ENCODE peak calls at places on chromosome 10, in seven cellular contexts. One of them, this sample, is unnamed.

GRCh38 chr10:31602541-31603244 is 283.7 kb downstream of the ZEB1 start:
- DNase-seq in foreskin fibroblast: peak
- DNase-seq in SK-N-SH: peak
- DNase-seq in stimulated activated CD4-positive, alpha-beta T cell treated with anti-CD3 and anti-CD28 coated beads, Interleukin-15, amount 100 ng/mL, for 1 hour: no peak
- DNase-seq in spleen: peak
- DNase-seq in SW480: no peak
- DNase-seq in heart left ventricle: peak
- DNase-seq in this sample: no peak

GRCh38 chr10:85851300-85851699 is 515.3 kb downstream of the GRID1 start:
- DNase-seq in SK-N-SH: no peak
- DNase-seq in spleen: no peak
- DNase-seq in stimulated activated CD4-positive, alpha-beta T cell treated with anti-CD3 and anti-CD28 coated beads, Interleukin-15, amount 100 ng/mL, for 1 hour: no peak
- DNase-seq in SW480: no peak
- DNase-seq in foreskin fibroblast: no peak
- DNase-seq in heart left ventricle: no peak
- DNase-seq in this sample: no peak

GRCh38 chr10:69073025-69073424 is 14.9 kb upstream of the SRGN start:
- DNase-seq in SW480: no peak
- DNase-seq in stimulated activated CD4-positive, alpha-beta T cell treated with anti-CD3 and anti-CD28 coated beads, Interleukin-15, amount 100 ng/mL, for 1 hour: no peak
- DNase-seq in SK-N-SH: no peak
- DNase-seq in foreskin fibroblast: no peak
- DNase-seq in heart left ventricle: no peak
- DNase-seq in spleen: no peak
- DNase-seq in this sample: peak

GRCh38 chr10:97078280-97079156 is 107.2 kb downstream of the SLIT1 start:
- DNase-seq in SK-N-SH: no peak
- DNase-seq in spleen: no peak
- DNase-seq in foreskin fibroblast: no peak
- DNase-seq in stimulated activated CD4-positive, alpha-beta T cell treated with anti-CD3 and anti-CD28 coated beads, Interleukin-15, amount 100 ng/mL, for 1 hour: no peak
- DNase-seq in SW480: no peak
- DNase-seq in heart left ventricle: no peak
- DNase-seq in this sample: no peak

GRCh38 chr10:690227-691161 is 1.0 kb upstream of the DIP2C start:
- DNase-seq in spleen: no peak
- DNase-seq in heart left ventricle: no peak
- DNase-seq in SW480: no peak
- DNase-seq in stimulated activated CD4-positive, alpha-beta T cell treated with anti-CD3 and anti-CD28 coated beads, Interleukin-15, amount 100 ng/mL, for 1 hour: no peak
- DNase-seq in SK-N-SH: no peak
- DNase-seq in foreskin fibroblast: peak
- DNase-seq in this sample: no peak

GRCh38 chr10:75425291-75426079 is 5.9 kb upstream of the LRMDA start:
- DNase-seq in SK-N-SH: no peak
- DNase-seq in heart left ventricle: no peak
- DNase-seq in foreskin fibroblast: no peak
- DNase-seq in SW480: no peak
- DNase-seq in spleen: no peak
- DNase-seq in stimulated activated CD4-positive, alpha-beta T cell treated with anti-CD3 and anti-CD28 coated beads, Interleukin-15, amount 100 ng/mL, for 1 hour: no peak
- DNase-seq in this sample: no peak

GRCh38 chr10:69505636-69506318 is 54.5 kb downstream of the TSPAN15 start:
- DNase-seq in spleen: peak
- DNase-seq in SW480: no peak
- DNase-seq in foreskin fibroblast: no peak
- DNase-seq in heart left ventricle: no peak
- DNase-seq in stimulated activated CD4-positive, alpha-beta T cell treated with anti-CD3 and anti-CD28 coated beads, Interleukin-15, amount 100 ng/mL, for 1 hour: no peak
- DNase-seq in SK-N-SH: peak
- DNase-seq in this sample: no peak

GRCh38 chr10:34189830-34190229 is 625.3 kb downstream of the PARD3 start:
- DNase-seq in foreskin fibroblast: no peak
- DNase-seq in stimulated activated CD4-positive, alpha-beta T cell treated with anti-CD3 and anti-CD28 coated beads, Interleukin-15, amount 100 ng/mL, for 1 hour: no peak
- DNase-seq in SK-N-SH: no peak
- DNase-seq in heart left ventricle: no peak
- DNase-seq in SW480: no peak
- DNase-seq in spleen: no peak
- DNase-seq in this sample: no peak

GRCh38 chr10:90857635-90858488 is at the start of gene HTR7:
- DNase-seq in stimulated activated CD4-positive, alpha-beta T cell treated with anti-CD3 and anti-CD28 coated beads, Interleukin-15, amount 100 ng/mL, for 1 hour: peak
- DNase-seq in SW480: peak
- DNase-seq in SK-N-SH: peak
- DNase-seq in heart left ventricle: peak
- DNase-seq in spleen: peak
- DNase-seq in foreskin fibroblast: peak
- DNase-seq in this sample: peak

GRCh38 chr10:60207894-60208293 is 181.8 kb downstream of the ANK3 start:
- DNase-seq in spleen: no peak
- DNase-seq in SW480: no peak
- DNase-seq in heart left ventricle: no peak
- DNase-seq in foreskin fibroblast: no peak
- DNase-seq in stimulated activated CD4-positive, alpha-beta T cell treated with anti-CD3 and anti-CD28 coated beads, Interleukin-15, amount 100 ng/mL, for 1 hour: no peak
- DNase-seq in SK-N-SH: no peak
- DNase-seq in this sample: no peak

GRCh38 chr10:34701194-34701593 is 113.9 kb downstream of the PARD3 start:
- DNase-seq in foreskin fibroblast: no peak
- DNase-seq in SK-N-SH: no peak
- DNase-seq in stimulated activated CD4-positive, alpha-beta T cell treated with anti-CD3 and anti-CD28 coated beads, Interleukin-15, amount 100 ng/mL, for 1 hour: no peak
- DNase-seq in spleen: no peak
- DNase-seq in heart left ventricle: no peak
- DNase-seq in SW480: no peak
- DNase-seq in this sample: no peak

GRCh38 chr10:79097021-79097695 is 28.4 kb downstream of the ZMIZ1 start:
- DNase-seq in SW480: no peak
- DNase-seq in foreskin fibroblast: no peak
- DNase-seq in SK-N-SH: peak
- DNase-seq in stimulated activated CD4-positive, alpha-beta T cell treated with anti-CD3 and anti-CD28 coated beads, Interleukin-15, amount 100 ng/mL, for 1 hour: no peak
- DNase-seq in spleen: no peak
- DNase-seq in heart left ventricle: peak
- DNase-seq in this sample: no peak

GRCh38 chr10:69262249-69262864 is 15.9 kb upstream of the HK1 start:
- DNase-seq in spleen: no peak
- DNase-seq in SW480: no peak
- DNase-seq in SK-N-SH: no peak
- DNase-seq in heart left ventricle: no peak
- DNase-seq in foreskin fibroblast: no peak
- DNase-seq in stimulated activated CD4-positive, alpha-beta T cell treated with anti-CD3 and anti-CD28 coated beads, Interleukin-15, amount 100 ng/mL, for 1 hour: no peak
- DNase-seq in this sample: no peak

GRCh38 chr10:92222603-92223275 is 68.1 kb downstream of the CPEB3 start:
- DNase-seq in SW480: peak
- DNase-seq in heart left ventricle: no peak
- DNase-seq in spleen: no peak
- DNase-seq in foreskin fibroblast: peak
- DNase-seq in SK-N-SH: no peak
- DNase-seq in stimulated activated CD4-positive, alpha-beta T cell treated with anti-CD3 and anti-CD28 coated beads, Interleukin-15, amount 100 ng/mL, for 1 hour: no peak
- DNase-seq in this sample: no peak

GRCh38 chr10:71575934-71576801 is 143.4 kb downstream of the C10orf105 start:
- DNase-seq in SW480: no peak
- DNase-seq in foreskin fibroblast: no peak
- DNase-seq in stimulated activated CD4-positive, alpha-beta T cell treated with anti-CD3 and anti-CD28 coated beads, Interleukin-15, amount 100 ng/mL, for 1 hour: no peak
- DNase-seq in SK-N-SH: peak
- DNase-seq in spleen: no peak
- DNase-seq in heart left ventricle: no peak
- DNase-seq in this sample: no peak

GRCh38 chr10:59684006-59684405 is 25.6 kb downstream of the SLC16A9 start:
- DNase-seq in heart left ventricle: no peak
- DNase-seq in foreskin fibroblast: no peak
- DNase-seq in SK-N-SH: no peak
- DNase-seq in spleen: no peak
- DNase-seq in stimulated activated CD4-positive, alpha-beta T cell treated with anti-CD3 and anti-CD28 coated beads, Interleukin-15, amount 100 ng/mL, for 1 hour: no peak
- DNase-seq in SW480: no peak
- DNase-seq in this sample: no peak

GRCh38 chr10:6201511-6201975 is 1.2 kb upstream of the PFKFB3 start:
- DNase-seq in spleen: peak
- DNase-seq in heart left ventricle: peak
- DNase-seq in stimulated activated CD4-positive, alpha-beta T cell treated with anti-CD3 and anti-CD28 coated beads, Interleukin-15, amount 100 ng/mL, for 1 hour: peak
- DNase-seq in SW480: peak
- DNase-seq in SK-N-SH: peak
- DNase-seq in foreskin fibroblast: peak
- DNase-seq in this sample: peak

GRCh38 chr10:15901889-15902288 is 41.6 kb upstream of the MINDY3 start:
- DNase-seq in foreskin fibroblast: no peak
- DNase-seq in SW480: no peak
- DNase-seq in SK-N-SH: no peak
- DNase-seq in heart left ventricle: no peak
- DNase-seq in stimulated activated CD4-positive, alpha-beta T cell treated with anti-CD3 and anti-CD28 coated beads, Interleukin-15, amount 100 ng/mL, for 1 hour: no peak
- DNase-seq in spleen: no peak
- DNase-seq in this sample: no peak

GRCh38 chr10:74097776-74098175 is 52.9 kb downstream of the AP3M1 start:
- DNase-seq in foreskin fibroblast: no peak
- DNase-seq in stimulated activated CD4-positive, alpha-beta T cell treated with anti-CD3 and anti-CD28 coated beads, Interleukin-15, amount 100 ng/mL, for 1 hour: no peak
- DNase-seq in spleen: no peak
- DNase-seq in SW480: no peak
- DNase-seq in heart left ventricle: no peak
- DNase-seq in SK-N-SH: no peak
- DNase-seq in this sample: no peak

GRCh38 chr10:5184987-5185386 is at the start of gene AKR1C8:
- DNase-seq in SW480: no peak
- DNase-seq in foreskin fibroblast: no peak
- DNase-seq in heart left ventricle: no peak
- DNase-seq in stimulated activated CD4-positive, alpha-beta T cell treated with anti-CD3 and anti-CD28 coated beads, Interleukin-15, amount 100 ng/mL, for 1 hour: no peak
- DNase-seq in spleen: no peak
- DNase-seq in SK-N-SH: no peak
- DNase-seq in this sample: no peak

GRCh38 chr10:125103466-125104377 is 56.6 kb downstream of the CTBP2 start:
- DNase-seq in heart left ventricle: no peak
- DNase-seq in stimulated activated CD4-positive, alpha-beta T cell treated with anti-CD3 and anti-CD28 coated beads, Interleukin-15, amount 100 ng/mL, for 1 hour: no peak
- DNase-seq in SK-N-SH: no peak
- DNase-seq in SW480: peak
- DNase-seq in spleen: peak
- DNase-seq in foreskin fibroblast: no peak
- DNase-seq in this sample: no peak

GRCh38 chr10:133324857-133325260 is 11.8 kb downstream of the CALY start:
- DNase-seq in spleen: peak
- DNase-seq in SW480: no peak
- DNase-seq in heart left ventricle: no peak
- DNase-seq in SK-N-SH: peak
- DNase-seq in foreskin fibroblast: no peak
- DNase-seq in stimulated activated CD4-positive, alpha-beta T cell treated with anti-CD3 and anti-CD28 coated beads, Interleukin-15, amount 100 ng/mL, for 1 hour: no peak
- DNase-seq in this sample: no peak

GRCh38 chr10:49512121-49512809 is 26.7 kb downstream of the ERCC6 start:
- DNase-seq in SK-N-SH: peak
- DNase-seq in SW480: peak
- DNase-seq in heart left ventricle: no peak
- DNase-seq in spleen: no peak
- DNase-seq in foreskin fibroblast: no peak
- DNase-seq in stimulated activated CD4-positive, alpha-beta T cell treated with anti-CD3 and anti-CD28 coated beads, Interleukin-15, amount 100 ng/mL, for 1 hour: no peak
- DNase-seq in this sample: peak

GRCh38 chr10:64507869-64508609 is 986.8 kb downstream of the REEP3 start:
- DNase-seq in stimulated activated CD4-positive, alpha-beta T cell treated with anti-CD3 and anti-CD28 coated beads, Interleukin-15, amount 100 ng/mL, for 1 hour: no peak
- DNase-seq in heart left ventricle: no peak
- DNase-seq in foreskin fibroblast: no peak
- DNase-seq in SK-N-SH: no peak
- DNase-seq in spleen: no peak
- DNase-seq in SW480: no peak
- DNase-seq in this sample: peak

GRCh38 chr10:99593312-99593711 is 26.9 kb downstream of the SLC25A28 start:
- DNase-seq in spleen: no peak
- DNase-seq in heart left ventricle: no peak
- DNase-seq in SK-N-SH: no peak
- DNase-seq in foreskin fibroblast: no peak
- DNase-seq in stimulated activated CD4-positive, alpha-beta T cell treated with anti-CD3 and anti-CD28 coated beads, Interleukin-15, amount 100 ng/mL, for 1 hour: no peak
- DNase-seq in SW480: peak
- DNase-seq in this sample: no peak

This sample was measured in KBM-7.